ENCODE peak calls at places on chromosomes 12 and 14, in six cellular contexts. B is hepatocyte, H is neural progenitor cell, A is mammary epithelial cell, T is fibroblast of lung, F is K562. N is an unnamed sample.

GRCh38 chr14:77051101-77051500 is 22.6 kb upstream of the IRF2BPL start:
- DNase-seq in T (no peak), A (no peak), B (no peak), H (no peak), F (no peak), N (no peak)

GRCh38 chr12:59886131-59886751 is 290.4 kb downstream of the SLC16A7 start:
- DNase-seq in H (no peak), A (no peak), F (no peak), T (no peak), B (no peak), N (no peak)

GRCh38 chr12:25317553-25317952 is 66.8 kb upstream of the KRAS start:
- DNase-seq in A (no peak), T (no peak), H (no peak), F (no peak), B (no peak), N (no peak)

GRCh38 chr12:105706321-105706972 is 376.0 kb downstream of the C12orf75 start:
- DNase-seq in A (peak; percentile 52), T (peak; percentile 86), B (no peak), F (no peak), H (peak; percentile 39), N (peak; percentile 66)

GRCh38 chr12:2834581-2835491 is at the start of gene NRIP2:
- DNase-seq in B (peak; percentile 80), H (peak; percentile 55), F (no peak), T (peak; percentile 63), A (no peak), N (no peak)

GRCh38 chr14:26773906-26774593 is 176.2 kb upstream of the NOVA1 start:
- DNase-seq in B (no peak), F (no peak), A (no peak), T (peak; percentile 22), H (no peak), N (peak; percentile 80)

GRCh38 chr12:64392221-64392620 is 1.7 kb upstream of the C12orf56 start:
- DNase-seq in H (peak; percentile 49), F (peak; percentile 35), B (peak; percentile 49), A (peak; percentile 30), T (peak; percentile 42), N (peak; percentile 76)

GRCh38 chr12:2654311-2654710 is 140.5 kb upstream of the FKBP4 start:
- DNase-seq in T (no peak), H (no peak), A (no peak), F (no peak), B (no peak), N (no peak)

GRCh38 chr12:130227641-130228040 is 65.4 kb downstream of the FZD10 start:
- DNase-seq in A (no peak), F (no peak), H (no peak), B (no peak), T (no peak), N (no peak)

GRCh38 chr12:47730341-47730744 is 5.1 kb upstream of the ENDOU start:
- DNase-seq in F (no peak), B (no peak), A (peak; percentile 54), H (no peak), T (peak; percentile 23), N (peak; percentile 61)

GRCh38 chr12:42794811-42795210 is 205.3 kb upstream of the PRICKLE1 start:
- DNase-seq in F (no peak), H (no peak), A (peak; percentile 39), T (peak; percentile 69), B (no peak), N (peak; percentile 72)

GRCh38 chr14:23320584-23321571 is at the start of gene PABPN1:
- DNase-seq in T (peak; percentile 100), H (peak; percentile 100), A (peak; percentile 100), F (peak; percentile 93), B (peak; percentile 100), N (peak; percentile 100)

GRCh38 chr14:23323838-23324454 is 2.7 kb downstream of the PABPN1 start:
- DNase-seq in F (no peak), B (no peak), A (no peak), H (no peak), T (no peak), N (no peak)

GRCh38 chr14:23324455-23324846 is 3.2 kb downstream of the PABPN1 start:
- DNase-seq in B (no peak), T (no peak), A (no peak), H (no peak), F (peak; percentile 4), N (no peak)

GRCh38 chr14:23321572-23322547 is 603 bp downstream of the PABPN1 start:
- DNase-seq in F (peak; percentile 81), T (peak; percentile 59), H (peak; percentile 58), A (peak; percentile 74), B (peak; percentile 66), N (peak; percentile 44)

GRCh38 chr14:23322568-23323517 is 1.6 kb downstream of the PABPN1 start:
- DNase-seq in T (no peak), B (no peak), A (no peak), F (no peak), H (no peak), N (no peak)
- H3K4me3 ChIP-seq in T (peak overlapping the region; percentile 94), B (peak overlapping the region; percentile 95), A (peak overlapping the region; percentile 91), F (peak overlapping the region; percentile 90), H (peak overlapping the region; percentile 96), N (peak overlapping the region; percentile 99)

GRCh38 chr14:101560534-101561113 is 671 bp upstream of the DIO3 start:
- DNase-seq in F (no peak), A (no peak), H (no peak), B (no peak), T (no peak), N (no peak)

GRCh38 chr14:101562659-101563351 is 1.5 kb downstream of the DIO3 start:
- DNase-seq in T (no peak), H (no peak), A (no peak), F (no peak), B (no peak), N (no peak)

GRCh38 chr14:101563352-101563653 is 2.0 kb downstream of the DIO3 start:
- DNase-seq in F (no peak), A (no peak), T (no peak), B (no peak), H (no peak), N (no peak)

GRCh38 chr14:101561145-101561896 is at the start of gene DIO3:
- DNase-seq in B (peak; percentile 89), H (peak; percentile 96), F (no peak), T (peak; percentile 44), A (no peak), N (peak; percentile 79)

DNA sequence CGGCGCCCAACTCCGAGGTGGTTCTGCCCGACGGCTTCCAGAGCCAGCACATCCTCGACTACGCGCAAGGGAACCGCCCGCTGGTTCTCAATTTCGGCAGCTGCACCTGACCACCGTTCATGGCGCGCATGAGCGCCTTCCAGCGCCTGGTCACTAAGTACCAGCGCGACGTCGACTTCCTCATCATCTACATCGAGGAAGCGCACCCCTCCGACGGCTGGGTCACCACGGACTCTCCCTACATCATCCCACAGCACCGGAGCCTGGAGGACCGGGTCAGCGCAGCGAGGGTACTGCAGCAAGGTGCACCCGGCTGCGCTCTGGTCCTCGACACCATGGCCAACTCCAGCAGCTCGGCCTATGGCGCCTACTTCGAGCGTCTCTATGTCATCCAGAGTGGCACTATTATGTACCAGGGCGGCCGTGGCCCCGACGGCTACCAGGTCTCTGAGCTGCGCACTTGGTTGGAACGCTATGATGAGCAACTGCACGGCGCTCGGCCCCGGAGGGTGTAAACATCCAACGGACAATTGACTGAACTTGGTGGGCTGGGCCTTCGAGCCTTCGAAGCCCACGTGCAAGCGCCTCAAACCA is 699 bp downstream of the DIO3 start:
- DNase-seq in T (no peak), F (no peak), H (no peak), B (no peak), A (no peak), N (no peak)
- TF ChIP-seq EZH2 in T (no peak), F (no peak), H (no peak), B (no peak), A (no peak), N (no peak)

GRCh38 chr12:49827351-49828099 is 688 bp downstream of the NCKAP5L start:
- DNase-seq in H (peak; percentile 89), F (peak; percentile 89), A (peak; percentile 55), B (peak; percentile 83), T (peak; percentile 67), N (peak; percentile 48)
- H3K4me3 ChIP-seq in H (peak overlapping the region; percentile 84), F (peak overlapping the region; percentile 85), A (peak overlapping the region; percentile 76), B (peak overlapping the region; percentile 84), T (peak overlapping the region; percentile 78), N (peak overlapping the region; percentile 80)

GRCh38 chr12:57216931-57217871 is 607 bp downstream of the NXPH4 start:
- DNase-seq in B (no peak), T (no peak), H (no peak), F (peak; percentile 51), A (peak; percentile 9), N (peak; percentile 41)
- TF ChIP-seq EZH2 in B (peak; percentile 83), T (peak; percentile 92), H (no peak), F (no peak), A (peak; percentile 72), N (no peak)

GRCh38 chr14:35695072-35695471 is 114.0 kb downstream of the RALGAPA1 start:
- DNase-seq in B (no peak), F (no peak), A (no peak), T (no peak), H (no peak), N (no peak)

GRCh38 chr14:35696119-35696518 is 113.0 kb downstream of the RALGAPA1 start:
- DNase-seq in A (no peak), T (no peak), B (no peak), H (no peak), F (no peak), N (no peak)

GRCh38 chr14:35696575-35696974 is 112.5 kb downstream of the RALGAPA1 start:
- DNase-seq in B (no peak), H (no peak), A (no peak), T (no peak), F (no peak), N (no peak)

GRCh38 chr14:35699791-35700444 is 109.2 kb downstream of the RALGAPA1 start:
- DNase-seq in T (no peak), A (no peak), H (no peak), B (no peak), F (no peak), N (no peak)

GRCh38 chr14:35695647-35696046 is 113.4 kb downstream of the RALGAPA1 start:
- DNase-seq in B (no peak), A (no peak), T (peak; percentile 43), F (no peak), H (no peak), N (no peak)
- H3K4me3 ChIP-seq in B (no peak overlapping the region), A (no peak overlapping the region), T (no peak overlapping the region), F (no peak overlapping the region), H (no peak overlapping the region), N (no peak overlapping the region)

GRCh38 chr12:51863921-51864700 is 15.6 kb upstream of the FIGNL2 start:
- DNase-seq in H (peak; percentile 92), A (no peak), T (peak; percentile 64), F (peak; percentile 39), B (peak; percentile 74), N (no peak)

GRCh38 chr12:51862947-51863346 is 14.4 kb upstream of the FIGNL2 start:
- DNase-seq in B (no peak), F (no peak), T (no peak), A (no peak), H (peak; percentile 83), N (no peak)

GRCh38 chr12:51863363-51863920 is 14.9 kb upstream of the FIGNL2 start:
- DNase-seq in F (no peak), A (no peak), B (no peak), H (peak; percentile 78), T (peak; percentile 26), N (no peak)

GRCh38 chr12:51864701-51865469 is 16.4 kb upstream of the FIGNL2 start:
- DNase-seq in H (peak; percentile 72), A (no peak), T (no peak), B (peak; percentile 59), F (no peak), N (no peak)

GRCh38 chr12:51860986-51861385 is 12.5 kb upstream of the FIGNL2 start:
- DNase-seq in T (no peak), B (no peak), F (no peak), A (no peak), H (no peak), N (no peak)
- TF ChIP-seq EZH2 in T (no peak), B (no peak), F (no peak), A (no peak), H (no peak), N (no peak)

N was measured in PC-3.